ENCODE peak calls at places on chromosomes 6 and 20, in nine cellular contexts. One of them, this sample, is unnamed.

GRCh38 chr6:97240222-97240621 is 42.8 kb downstream of the MMS22L start:
- DNase-seq in HFF-Myc: peak
- DNase-seq in A549: peak
- DNase-seq in AG04450: no peak
- DNase-seq in GM10248: no peak
- DNase-seq in cardiac fibroblast: peak
- DNase-seq in endodermal cell: no peak
- DNase-seq in lung: no peak
- DNase-seq in HCT116: no peak
- DNase-seq in this sample: no peak

GRCh38 chr6:148578837-148579236 is 168.0 kb upstream of the UST start:
- DNase-seq in cardiac fibroblast: no peak
- DNase-seq in HCT116: no peak
- DNase-seq in AG04450: no peak
- DNase-seq in GM10248: no peak
- DNase-seq in A549: no peak
- DNase-seq in lung: no peak
- DNase-seq in HFF-Myc: no peak
- DNase-seq in endodermal cell: no peak
- DNase-seq in this sample: no peak

GRCh38 chr20:5402903-5403531 is 86.3 kb upstream of the PROKR2 start:
- DNase-seq in AG04450: no peak
- DNase-seq in endodermal cell: peak
- DNase-seq in HFF-Myc: peak
- DNase-seq in cardiac fibroblast: peak
- DNase-seq in A549: peak
- DNase-seq in GM10248: peak
- DNase-seq in lung: no peak
- DNase-seq in HCT116: no peak
- DNase-seq in this sample: peak

GRCh38 chr6:49462599-49462926 is 490 bp downstream of the MMUT start:
- DNase-seq in endodermal cell: no peak
- DNase-seq in cardiac fibroblast: no peak
- DNase-seq in GM10248: no peak
- DNase-seq in lung: no peak
- DNase-seq in AG04450: no peak
- DNase-seq in HCT116: no peak
- DNase-seq in A549: no peak
- DNase-seq in HFF-Myc: no peak
- DNase-seq in this sample: no peak

GRCh38 chr6:36725581-36725980 is 28.0 kb downstream of the RAB44 start:
- DNase-seq in A549: no peak
- DNase-seq in AG04450: no peak
- DNase-seq in GM10248: no peak
- DNase-seq in lung: no peak
- DNase-seq in HFF-Myc: no peak
- DNase-seq in HCT116: no peak
- DNase-seq in cardiac fibroblast: no peak
- DNase-seq in endodermal cell: no peak
- DNase-seq in this sample: no peak

GRCh38 chr20:61932711-61933480 is 132.8 kb downstream of the TAF4 start:
- DNase-seq in A549: no peak
- DNase-seq in HFF-Myc: no peak
- DNase-seq in GM10248: no peak
- DNase-seq in lung: no peak
- DNase-seq in HCT116: no peak
- DNase-seq in cardiac fibroblast: no peak
- DNase-seq in AG04450: no peak
- DNase-seq in endodermal cell: peak
- DNase-seq in this sample: no peak

GRCh38 chr6:100678027-100678426 is 203.1 kb downstream of the ASCC3 start:
- DNase-seq in endodermal cell: no peak
- DNase-seq in cardiac fibroblast: peak
- DNase-seq in HFF-Myc: no peak
- DNase-seq in lung: no peak
- DNase-seq in HCT116: no peak
- DNase-seq in A549: no peak
- DNase-seq in GM10248: no peak
- DNase-seq in AG04450: no peak
- DNase-seq in this sample: no peak

GRCh38 chr20:59820204-59821041 is 113.0 kb downstream of the SYCP2 start:
- DNase-seq in HFF-Myc: no peak
- DNase-seq in endodermal cell: peak
- DNase-seq in HCT116: no peak
- DNase-seq in GM10248: no peak
- DNase-seq in A549: no peak
- DNase-seq in lung: peak
- DNase-seq in cardiac fibroblast: no peak
- DNase-seq in AG04450: no peak
- DNase-seq in this sample: no peak

GRCh38 chr6:143236151-143236788 is 175.6 kb downstream of the AIG1 start:
- DNase-seq in A549: no peak
- DNase-seq in AG04450: no peak
- DNase-seq in HCT116: peak
- DNase-seq in lung: no peak
- DNase-seq in HFF-Myc: peak
- DNase-seq in cardiac fibroblast: peak
- DNase-seq in endodermal cell: peak
- DNase-seq in GM10248: no peak
- DNase-seq in this sample: no peak

GRCh38 chr6:14674867-14675648 is 557.5 kb downstream of the CD83 start:
- DNase-seq in cardiac fibroblast: no peak
- DNase-seq in HCT116: no peak
- DNase-seq in A549: no peak
- DNase-seq in lung: no peak
- DNase-seq in endodermal cell: no peak
- DNase-seq in GM10248: no peak
- DNase-seq in AG04450: no peak
- DNase-seq in HFF-Myc: no peak
- DNase-seq in this sample: no peak

GRCh38 chr6:79301290-79301689 is 66.8 kb upstream of the HMGN3 start:
- DNase-seq in GM10248: no peak
- DNase-seq in cardiac fibroblast: no peak
- DNase-seq in HFF-Myc: no peak
- DNase-seq in endodermal cell: no peak
- DNase-seq in A549: no peak
- DNase-seq in lung: no peak
- DNase-seq in AG04450: no peak
- DNase-seq in HCT116: no peak
- DNase-seq in this sample: no peak

GRCh38 chr6:135181333-135182119 is 418 bp downstream of the MYB start:
- DNase-seq in AG04450: no peak
- DNase-seq in cardiac fibroblast: peak
- DNase-seq in GM10248: no peak
- DNase-seq in lung: no peak
- DNase-seq in endodermal cell: no peak
- DNase-seq in A549: no peak
- DNase-seq in HCT116: no peak
- DNase-seq in HFF-Myc: no peak
- DNase-seq in this sample: peak

GRCh38 chr6:30888472-30889137 is 4.3 kb downstream of the DDR1 start:
- DNase-seq in A549: no peak
- DNase-seq in AG04450: no peak
- DNase-seq in GM10248: no peak
- DNase-seq in HFF-Myc: no peak
- DNase-seq in endodermal cell: no peak
- DNase-seq in lung: no peak
- DNase-seq in cardiac fibroblast: peak
- DNase-seq in HCT116: no peak
- DNase-seq in this sample: no peak

DNA sequence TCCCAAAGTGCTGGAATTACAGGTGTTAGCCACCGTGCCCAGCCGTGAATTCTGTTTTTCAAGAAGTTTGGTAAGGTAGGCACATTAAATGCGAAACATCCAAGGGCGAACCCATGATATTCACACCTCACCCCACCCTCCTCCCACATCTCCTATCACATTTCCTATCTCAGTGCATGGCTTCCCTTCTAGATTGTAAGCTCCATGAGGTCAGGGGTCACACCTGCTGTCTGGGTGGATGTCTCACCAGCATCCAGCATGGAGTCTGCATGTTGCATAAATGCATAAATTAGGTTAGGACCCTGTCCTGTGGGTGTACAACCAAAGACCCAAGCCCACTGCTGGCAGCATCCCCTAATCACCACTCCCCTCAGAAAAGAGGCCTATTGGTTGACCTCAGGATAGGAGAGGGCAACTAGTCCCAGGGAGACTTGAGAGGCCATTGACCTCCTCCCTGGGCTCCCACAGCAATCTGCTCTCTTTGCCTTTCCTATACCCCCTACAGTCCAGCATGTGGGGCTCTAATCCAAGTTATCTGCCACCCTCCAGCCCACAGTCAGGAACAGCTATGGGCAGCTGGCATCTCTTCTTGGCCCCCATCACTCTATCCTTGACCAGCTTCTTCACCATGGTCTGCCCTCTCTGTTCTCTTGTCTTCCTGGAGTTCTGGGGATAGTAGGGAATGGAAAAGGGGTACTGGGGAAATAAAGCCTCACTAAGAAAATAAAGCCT is 4.2 kb downstream of the PRRT1 start:
- DNase-seq in HFF-Myc: no peak
- DNase-seq in A549: no peak
- DNase-seq in endodermal cell: no peak
- DNase-seq in GM10248: no peak
- DNase-seq in HCT116: no peak
- DNase-seq in lung: no peak
- DNase-seq in cardiac fibroblast: no peak
- DNase-seq in AG04450: no peak
- DNase-seq in this sample: no peak
- TF ChIP-seq CTCF in HFF-Myc: no peak
- TF ChIP-seq CTCF in A549: no peak
- TF ChIP-seq CTCF in endodermal cell: no peak
- TF ChIP-seq CTCF in GM10248: no peak
- TF ChIP-seq CTCF in HCT116: no peak
- TF ChIP-seq CTCF in lung: no peak
- TF ChIP-seq CTCF in cardiac fibroblast: no peak
- TF ChIP-seq CTCF in AG04450: no peak
- TF ChIP-seq CTCF in this sample: no peak

GRCh38 chr6:27161115-27161514 is 86.4 kb upstream of the PRSS16 start:
- DNase-seq in A549: no peak
- DNase-seq in GM10248: no peak
- DNase-seq in HCT116: no peak
- DNase-seq in lung: no peak
- DNase-seq in AG04450: no peak
- DNase-seq in HFF-Myc: no peak
- DNase-seq in endodermal cell: no peak
- DNase-seq in cardiac fibroblast: no peak
- DNase-seq in this sample: no peak
- TF ChIP-seq CTCF in A549: no peak
- TF ChIP-seq CTCF in GM10248: no peak
- TF ChIP-seq CTCF in HCT116: no peak
- TF ChIP-seq CTCF in lung: no peak
- TF ChIP-seq CTCF in AG04450: no peak
- TF ChIP-seq CTCF in HFF-Myc: no peak
- TF ChIP-seq CTCF in endodermal cell: no peak
- TF ChIP-seq CTCF in cardiac fibroblast: no peak
- TF ChIP-seq CTCF in this sample: no peak

GRCh38 chr6:20873425-20874190 is 339.4 kb downstream of the CDKAL1 start:
- DNase-seq in HCT116: no peak
- DNase-seq in AG04450: no peak
- DNase-seq in A549: no peak
- DNase-seq in cardiac fibroblast: peak
- DNase-seq in lung: no peak
- DNase-seq in GM10248: no peak
- DNase-seq in endodermal cell: peak
- DNase-seq in HFF-Myc: no peak
- DNase-seq in this sample: no peak
- TF ChIP-seq CTCF in HCT116: peak
- TF ChIP-seq CTCF in AG04450: no peak
- TF ChIP-seq CTCF in A549: no peak
- TF ChIP-seq CTCF in cardiac fibroblast: no peak
- TF ChIP-seq CTCF in lung: no peak
- TF ChIP-seq CTCF in GM10248: no peak
- TF ChIP-seq CTCF in endodermal cell: peak
- TF ChIP-seq CTCF in HFF-Myc: no peak
- TF ChIP-seq CTCF in this sample: no peak

GRCh38 chr6:154942770-154943169 is 52.3 kb upstream of the TIAM2 start:
- DNase-seq in endodermal cell: no peak
- DNase-seq in lung: no peak
- DNase-seq in HCT116: no peak
- DNase-seq in A549: no peak
- DNase-seq in AG04450: no peak
- DNase-seq in HFF-Myc: no peak
- DNase-seq in GM10248: no peak
- DNase-seq in cardiac fibroblast: no peak
- DNase-seq in this sample: no peak

GRCh38 chr6:154938245-154938583 is 56.9 kb upstream of the TIAM2 start:
- DNase-seq in HCT116: no peak
- DNase-seq in A549: no peak
- DNase-seq in HFF-Myc: no peak
- DNase-seq in AG04450: no peak
- DNase-seq in GM10248: no peak
- DNase-seq in lung: peak
- DNase-seq in endodermal cell: no peak
- DNase-seq in cardiac fibroblast: no peak
- DNase-seq in this sample: no peak

GRCh38 chr6:154932562-154933027 is 62.5 kb upstream of the TIAM2 start:
- DNase-seq in cardiac fibroblast: peak
- DNase-seq in A549: peak
- DNase-seq in HCT116: peak
- DNase-seq in HFF-Myc: peak
- DNase-seq in AG04450: peak
- DNase-seq in GM10248: no peak
- DNase-seq in endodermal cell: peak
- DNase-seq in lung: no peak
- DNase-seq in this sample: no peak

GRCh38 chr6:154933181-154933827 is 61.8 kb upstream of the TIAM2 start:
- DNase-seq in cardiac fibroblast: no peak
- DNase-seq in A549: no peak
- DNase-seq in HCT116: no peak
- DNase-seq in GM10248: no peak
- DNase-seq in endodermal cell: no peak
- DNase-seq in AG04450: no peak
- DNase-seq in lung: no peak
- DNase-seq in HFF-Myc: no peak
- DNase-seq in this sample: no peak

DNA sequence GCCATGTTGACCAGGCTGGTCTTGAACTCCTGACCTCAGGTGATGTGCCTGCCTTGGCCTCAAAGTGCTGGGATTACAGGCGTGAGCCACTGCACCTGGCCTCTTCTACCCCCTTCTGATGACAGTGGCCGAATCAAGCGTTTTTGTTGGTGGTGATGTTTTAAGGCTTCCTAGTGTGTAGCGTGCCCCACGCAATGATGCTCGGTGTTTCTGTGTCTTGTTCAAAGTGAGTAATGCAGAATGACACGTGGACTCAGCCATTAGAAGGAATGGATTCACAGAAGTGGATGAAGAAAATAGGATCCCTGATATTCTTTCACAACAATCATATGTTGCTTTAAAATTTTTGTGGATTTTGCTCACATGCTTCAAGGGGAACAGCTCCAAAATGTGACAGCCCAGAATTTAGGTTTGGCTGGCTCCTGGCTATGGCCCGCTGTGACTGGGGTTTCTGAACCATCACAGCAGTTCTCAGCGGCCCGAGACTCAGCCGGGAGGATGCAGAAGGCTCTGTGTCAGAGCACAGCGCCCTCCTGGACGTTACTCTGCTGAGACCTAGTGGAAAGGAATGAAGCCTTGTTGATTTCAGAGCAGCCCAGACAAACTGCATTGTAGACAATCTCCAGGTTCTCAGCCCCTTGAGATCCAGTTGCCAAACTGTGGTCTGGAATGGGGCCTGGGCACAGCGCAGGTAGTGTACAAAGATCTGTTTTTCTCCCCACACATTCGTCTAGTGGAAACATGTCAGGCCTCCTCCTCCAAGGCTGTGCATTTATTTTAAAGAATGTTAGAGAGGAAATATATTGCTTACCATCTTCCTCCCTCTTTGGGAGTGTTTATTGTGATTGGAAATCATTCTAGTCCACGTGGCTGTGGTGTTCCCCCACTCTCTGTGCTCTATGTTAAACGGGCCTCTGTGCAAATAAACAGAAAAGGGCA is 57.5 kb upstream of the TIAM2 start:
- DNase-seq in AG04450: peak
- DNase-seq in HCT116: no peak
- DNase-seq in endodermal cell: peak
- DNase-seq in cardiac fibroblast: no peak
- DNase-seq in GM10248: no peak
- DNase-seq in HFF-Myc: no peak
- DNase-seq in lung: no peak
- DNase-seq in A549: no peak
- DNase-seq in this sample: no peak
- TF ChIP-seq CTCF in AG04450: peak
- TF ChIP-seq CTCF in HCT116: no peak
- TF ChIP-seq CTCF in endodermal cell: peak
- TF ChIP-seq CTCF in cardiac fibroblast: no peak
- TF ChIP-seq CTCF in GM10248: peak
- TF ChIP-seq CTCF in HFF-Myc: no peak
- TF ChIP-seq CTCF in lung: no peak
- TF ChIP-seq CTCF in A549: no peak
- TF ChIP-seq CTCF in this sample: no peak